ENCODE peak calls at places on chromosomes 3 and 15, in ten cellular contexts. Y, J, N, A, Z, L, H, F, O and B are unnamed samples.

GRCh38 chr3:11478167-11478566 is 165.5 kb downstream of the VGLL4 start:
- DNase-seq in Y (no peak), J (no peak), N (no peak), A (no peak), Z (no peak), L (no peak), H (no peak), F (peak; percentile 52), O (no peak), B (no peak)

GRCh38 chr3:22951910-22952309 is 251.2 kb upstream of the UBE2E2 start:
- DNase-seq in Y (no peak), J (no peak), N (no peak), A (no peak), Z (no peak), L (no peak), H (peak; percentile 9), F (no peak), O (no peak), B (no peak)

GRCh38 chr15:42890161-42890913 is 30.2 kb downstream of the TTBK2 start:
- DNase-seq in Y (no peak), J (no peak), N (peak; percentile 69), A (no peak), Z (no peak), L (peak; percentile 78), H (no peak), F (peak; percentile 98), O (no peak), B (peak; percentile 22)

GRCh38 chr3:53104762-53105161 is 25.5 kb downstream of the RFT1 start:
- DNase-seq in Y (no peak), J (no peak), N (no peak), A (no peak), Z (no peak), L (no peak), H (no peak), F (no peak), O (no peak), B (no peak)

GRCh38 chr3:81743096-81744025 is 18.1 kb downstream of the GBE1 start:
- DNase-seq in Y (no peak), J (no peak), N (peak; percentile 64), A (no peak), Z (no peak), L (peak; percentile 66), H (peak; percentile 40), F (peak; percentile 94), O (no peak), B (no peak)

GRCh38 chr3:106025151-106025722 is 156.4 kb upstream of the CBLB start:
- DNase-seq in Y (no peak), J (no peak), N (no peak), A (no peak), Z (no peak), L (no peak), H (peak; percentile 49), F (peak; percentile 86), O (no peak), B (no peak)

GRCh38 chr3:55906896-55907295 is 419.8 kb upstream of the WNT5A start:
- DNase-seq in Y (no peak), J (no peak), N (no peak), A (no peak), Z (no peak), L (no peak), H (no peak), F (peak; percentile 77), O (no peak), B (no peak)

GRCh38 chr3:47932431-47932830 is 83.8 kb downstream of the MAP4 start:
- DNase-seq in Y (no peak), J (no peak), N (no peak), A (no peak), Z (no peak), L (no peak), H (no peak), F (no peak), O (no peak), B (no peak)

DNA sequence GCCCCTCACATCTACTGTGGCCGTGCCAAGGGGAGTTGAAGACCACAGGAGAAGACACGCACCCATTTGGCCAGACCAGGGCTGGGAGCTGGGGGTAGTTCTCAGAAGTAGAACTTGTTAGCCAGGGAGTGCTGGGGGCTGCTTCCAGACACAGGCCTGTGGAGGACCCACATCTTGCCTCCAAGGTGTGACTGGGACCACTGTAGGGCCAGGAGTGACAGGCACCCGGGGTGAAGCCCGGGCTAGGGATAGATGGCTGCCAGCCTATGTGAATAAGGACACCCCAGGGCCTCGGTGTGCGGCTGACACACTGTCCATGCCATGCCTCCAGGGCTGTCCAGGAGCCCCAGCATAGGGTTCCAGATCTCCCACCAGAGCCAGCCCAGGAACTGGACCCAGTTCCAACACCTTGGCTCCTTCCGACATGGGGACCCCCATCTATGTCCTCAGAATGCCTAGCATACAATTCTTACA is 1.8 kb downstream of the ANPEP start:
- DNase-seq in Y (no peak), J (no peak), N (no peak), A (no peak), Z (no peak), L (no peak), H (no peak), F (no peak), O (no peak), B (no peak)
- H3K4me3 ChIP-seq in Y (no peak overlapping the region), J (no peak overlapping the region), N (no peak overlapping the region), A (no peak overlapping the region), Z (peak overlapping the region; percentile 88), L (no peak overlapping the region), H (no peak overlapping the region), F (no peak overlapping the region), O (no peak overlapping the region), B (no peak overlapping the region)

GRCh38 chr3:171058873-171059603 is 32.5 kb upstream of the SLC2A2 start:
- DNase-seq in Y (no peak), J (no peak), N (no peak), A (no peak), Z (no peak), L (no peak), H (no peak), F (no peak), O (no peak), B (no peak)

GRCh38 chr3:171056528-171056927 is 30.0 kb upstream of the SLC2A2 start:
- DNase-seq in Y (no peak), J (no peak), N (no peak), A (no peak), Z (no peak), L (no peak), H (no peak), F (peak; percentile 88), O (no peak), B (no peak)

GRCh38 chr3:171059978-171060377 is 33.5 kb upstream of the SLC2A2 start:
- DNase-seq in Y (no peak), J (no peak), N (no peak), A (no peak), Z (no peak), L (no peak), H (no peak), F (no peak), O (no peak), B (no peak)

GRCh38 chr3:171057075-171057474 is 30.6 kb upstream of the SLC2A2 start:
- DNase-seq in Y (no peak), J (no peak), N (no peak), A (no peak), Z (no peak), L (no peak), H (no peak), F (no peak), O (no peak), B (no peak)

GRCh38 chr3:171058058-171058457 is 31.5 kb upstream of the SLC2A2 start:
- DNase-seq in Y (no peak), J (no peak), N (no peak), A (no peak), Z (no peak), L (no peak), H (no peak), F (peak; percentile 7), O (no peak), B (no peak)
- H3K36me3 ChIP-seq in Y (peaks cover 2% of the 10 kb centered on the region), J (peaks cover 3% of the 10 kb centered on the region), N (no peaks in the 10 kb centered on the region), A (no peaks in the 10 kb centered on the region), Z (no peaks in the 10 kb centered on the region), L (no peaks in the 10 kb centered on the region), H (no peaks in the 10 kb centered on the region), F (no peaks in the 10 kb centered on the region), O (peaks cover 1% of the 10 kb centered on the region), B (no peaks in the 10 kb centered on the region)

GRCh38 chr15:69979269-69979668 is 118.4 kb downstream of the TLE3 start:
- DNase-seq in Y (no peak), J (no peak), N (no peak), A (peak; percentile 70), Z (no peak), L (peak; percentile 78), H (peak; percentile 13), F (peak; percentile 42), O (peak; percentile 64), B (no peak)

GRCh38 chr15:69982037-69982436 is 115.7 kb downstream of the TLE3 start:
- DNase-seq in Y (no peak), J (no peak), N (no peak), A (no peak), Z (no peak), L (no peak), H (no peak), F (no peak), O (no peak), B (no peak)

GRCh38 chr15:69978603-69979002 is 119.1 kb downstream of the TLE3 start:
- DNase-seq in Y (no peak), J (no peak), N (no peak), A (no peak), Z (no peak), L (no peak), H (no peak), F (no peak), O (no peak), B (no peak)

GRCh38 chr15:69979783-69980182 is 117.9 kb downstream of the TLE3 start:
- DNase-seq in Y (no peak), J (no peak), N (no peak), A (no peak), Z (no peak), L (no peak), H (no peak), F (no peak), O (peak; percentile 82), B (no peak)

DNA sequence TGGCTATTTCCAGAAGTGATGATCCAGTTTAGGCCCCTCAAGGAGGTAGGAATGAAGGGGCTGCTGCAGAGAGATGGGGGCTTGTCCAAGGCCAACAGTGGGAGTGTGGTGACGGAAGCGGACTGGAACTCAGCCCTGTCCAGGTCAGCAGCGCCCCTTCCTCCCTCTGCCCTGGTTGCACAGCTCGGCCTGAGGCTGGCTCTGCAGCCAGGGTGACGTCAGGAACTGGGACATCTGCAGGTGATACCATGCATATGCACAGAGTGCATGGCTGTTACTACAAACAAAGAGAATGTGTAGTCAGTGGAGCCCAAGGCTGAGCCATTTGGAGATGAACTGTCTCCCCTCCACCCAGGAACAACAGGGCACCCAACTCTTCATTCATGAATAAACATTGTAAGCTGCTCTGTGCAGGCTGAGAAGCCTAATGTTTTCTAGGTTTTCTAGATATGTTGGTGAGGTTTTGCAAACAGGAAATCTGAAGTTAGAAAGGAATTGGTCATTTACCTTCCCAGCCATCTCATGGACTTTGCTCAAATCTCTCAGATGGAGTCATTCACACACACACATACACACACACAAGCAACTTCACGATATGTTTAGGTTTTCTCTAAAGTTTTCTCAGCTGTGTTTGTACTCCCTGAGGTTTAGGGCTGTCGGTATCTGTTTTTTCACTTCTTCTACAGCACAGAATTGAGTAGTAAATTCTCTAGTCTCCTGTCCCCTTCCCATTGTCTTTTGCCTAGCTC is 117.2 kb downstream of the TLE3 start:
- DNase-seq in Y (no peak), J (no peak), N (no peak), A (no peak), Z (no peak), L (no peak), H (no peak), F (no peak), O (peak; percentile 66), B (no peak)
- H3K4me3 ChIP-seq in Y (no peak overlapping the region), J (no peak overlapping the region), N (no peak overlapping the region), A (no peak overlapping the region), Z (no peak overlapping the region), L (no peak overlapping the region), H (no peak overlapping the region), F (no peak overlapping the region), O (no peak overlapping the region), B (no peak overlapping the region)

GRCh38 chr15:75675579-75676404 is 28.1 kb downstream of the SNX33 start:
- DNase-seq in Y (no peak), J (no peak), N (no peak), A (no peak), Z (no peak), L (no peak), H (no peak), F (no peak), O (no peak), B (no peak)
- H3K36me3 ChIP-seq in Y (peaks cover 6% of the 10 kb centered on the region), J (no peaks in the 10 kb centered on the region), N (no peaks in the 10 kb centered on the region), A (peaks cover 53% of the 10 kb centered on the region), Z (no peaks in the 10 kb centered on the region), L (no peaks in the 10 kb centered on the region), H (no peaks in the 10 kb centered on the region), F (no peaks in the 10 kb centered on the region), O (no peaks in the 10 kb centered on the region), B (no peaks in the 10 kb centered on the region)